ENCODE peak calls at places on chromosomes 2 and 18, in eight cellular contexts. S, E, Q, N, D, O, M and Y are unnamed samples.
A peak's percentile ranks its signal among the peaks of the same experiment; 100 is the strongest.

GRCh38 chr2:171160119-171160629 is 519 bp downstream of the TLK1 start:
- DNase-seq in E (peak; percentile 85), S (peak; percentile 64), M (peak; percentile 87), N (peak; percentile 62), Q (no peak), O (no peak), D (no peak), Y (no peak)

GRCh38 chr2:109062558-109063325 is 66.3 kb upstream of the SH3RF3 start:
- DNase-seq in S (no peak), N (no peak), E (peak; percentile 71), Q (no peak), D (no peak), O (no peak), M (no peak), Y (no peak)

GRCh38 chr2:160674076-160674630 is 180.5 kb upstream of the RBMS1 start:
- DNase-seq in O (no peak), Q (no peak), E (no peak), D (no peak), M (no peak), S (no peak), N (no peak), Y (no peak)

GRCh38 chr2:232117413-232117812 is 155.9 kb downstream of the DIS3L2 start:
- DNase-seq in Q (no peak), M (no peak), O (no peak), S (no peak), E (peak; percentile 27), D (no peak), N (no peak), Y (no peak)

GRCh38 chr18:12839526-12840196 is 44.4 kb downstream of the PTPN2 start:
- DNase-seq in Q (no peak), D (peak; percentile 68), M (peak; percentile 40), N (peak; percentile 27), O (no peak), E (no peak), S (no peak), Y (no peak)

GRCh38 chr18:8699948-8700347 is 5.4 kb upstream of the MTCL1 start:
- DNase-seq in S (no peak), D (no peak), Q (no peak), N (peak; percentile 72), E (no peak), M (no peak), O (no peak), Y (no peak)

GRCh38 chr2:186486651-186487647 is 889 bp downstream of the ZC3H15 start:
- DNase-seq in Q (no peak), M (peak; percentile 53), O (no peak), S (no peak), N (peak; percentile 54), D (no peak), E (no peak), Y (no peak)

GRCh38 chr2:88212251-88212790 is 42.2 kb downstream of the THNSL2 start:
- DNase-seq in Q (no peak), O (no peak), M (peak; percentile 40), E (peak; percentile 47), S (no peak), N (peak; percentile 7), D (no peak), Y (no peak)

GRCh38 chr18:21281611-21282010 is 39.6 kb downstream of the GREB1L start:
- DNase-seq in O (no peak), S (no peak), D (no peak), M (peak; percentile 40), N (no peak), Q (no peak), E (no peak), Y (no peak)

GRCh38 chr2:65128297-65129190 is 1.4 kb downstream of the RAB1A start:
- DNase-seq in M (peak; percentile 86), E (no peak), S (no peak), D (no peak), O (no peak), N (peak; percentile 63), Q (no peak), Y (no peak)

GRCh38 chr2:10006248-10007147 is 36.9 kb upstream of the KLF11 start:
- DNase-seq in E (peak; percentile 56), Q (no peak), D (no peak), S (no peak), M (no peak), N (no peak), O (no peak), Y (no peak)

GRCh38 chr2:101983928-101984327 is 7.8 kb upstream of the IL1R2 start:
- DNase-seq in N (peak; percentile 27), O (no peak), M (peak; percentile 37), Q (no peak), E (peak; percentile 50), D (no peak), S (no peak), Y (no peak)

GRCh38 chr18:11857177-11857887 is 6.1 kb downstream of the CHMP1B start:
- DNase-seq in Q (peak; percentile 92), D (no peak), S (no peak), M (peak; percentile 97), E (peak; percentile 75), N (peak; percentile 100), O (no peak), Y (peak; percentile 99)

GRCh38 chr18:74152270-74152669 is 3.9 kb downstream of the TIMM21 start:
- DNase-seq in O (no peak), Q (no peak), S (no peak), N (no peak), D (no peak), M (no peak), E (no peak), Y (no peak)

GRCh38 chr2:205822578-205822977 is 140.3 kb downstream of the NRP2 start:
- DNase-seq in M (no peak), E (no peak), Q (no peak), N (no peak), O (no peak), D (no peak), S (no peak), Y (no peak)

GRCh38 chr2:217356795-217357194 is 496.9 kb upstream of the TNP1 start:
- DNase-seq in E (no peak), D (no peak), O (no peak), N (peak; percentile 73), M (peak; percentile 84), Q (no peak), S (no peak), Y (no peak)

GRCh38 chr18:54327818-54328217 is 29.8 kb downstream of the STARD6 start:
- DNase-seq in M (no peak), E (no peak), O (no peak), S (no peak), D (no peak), Q (no peak), N (no peak), Y (no peak)

DNA sequence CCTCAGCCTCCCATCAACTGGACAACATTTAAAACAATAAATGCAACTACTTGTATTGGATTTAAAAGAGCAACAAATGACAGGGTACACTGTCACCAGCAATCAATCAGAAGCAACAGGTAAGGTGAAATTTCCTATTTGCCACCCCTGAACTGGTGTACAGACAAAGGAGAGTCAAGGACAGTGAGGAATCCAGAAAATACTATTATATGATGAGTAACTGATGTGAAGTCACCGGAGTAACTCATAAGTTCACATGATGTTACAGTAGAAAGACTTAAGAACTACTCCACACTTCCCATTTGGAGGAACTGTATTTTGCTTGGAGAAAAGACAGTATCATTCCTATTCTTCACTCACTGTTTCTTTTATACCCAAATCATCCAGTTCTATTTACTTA is 4.1 kb upstream of the STAT1 start:
- DNase-seq in O (no peak), M (no peak), D (no peak), Q (no peak), N (no peak), S (no peak), E (no peak), Y (no peak)
- H3K4me3 ChIP-seq in O (no peak overlapping the region), M (no peak overlapping the region), D (no peak overlapping the region), Q (no peak overlapping the region), N (no peak overlapping the region), S (no peak overlapping the region), E (no peak overlapping the region), Y (no peak overlapping the region)

GRCh38 chr2:169069818-169070217 is 455 bp downstream of the DHRS9 start:
- DNase-seq in O (no peak), S (no peak), E (no peak), M (no peak), D (no peak), N (no peak), Q (no peak), Y (no peak)
- H3K4me3 ChIP-seq in O (no peak overlapping the region), S (no peak overlapping the region), E (no peak overlapping the region), M (no peak overlapping the region), D (no peak overlapping the region), N (no peak overlapping the region), Q (no peak overlapping the region), Y (no peak overlapping the region)

GRCh38 chr18:55857961-55858360 is 270.0 kb upstream of the TCF4 start:
- DNase-seq in S (no peak), E (no peak), M (no peak), Q (no peak), O (no peak), N (no peak), D (no peak), Y (no peak)
- H3K4me3 ChIP-seq in S (no peak overlapping the region), E (no peak overlapping the region), M (no peak overlapping the region), Q (no peak overlapping the region), O (peak overlapping the region; percentile 73), N (no peak overlapping the region), D (no peak overlapping the region), Y (no peak overlapping the region)

GRCh38 chr2:53216805-53217204 is 550.8 kb upstream of the CHAC2 start:
- DNase-seq in Q (no peak), M (no peak), N (no peak), D (no peak), O (no peak), E (no peak), S (no peak), Y (no peak)
- H3K4me3 ChIP-seq in Q (no peak overlapping the region), M (no peak overlapping the region), N (no peak overlapping the region), D (no peak overlapping the region), O (no peak overlapping the region), E (no peak overlapping the region), S (no peak overlapping the region), Y (no peak overlapping the region)

DNA sequence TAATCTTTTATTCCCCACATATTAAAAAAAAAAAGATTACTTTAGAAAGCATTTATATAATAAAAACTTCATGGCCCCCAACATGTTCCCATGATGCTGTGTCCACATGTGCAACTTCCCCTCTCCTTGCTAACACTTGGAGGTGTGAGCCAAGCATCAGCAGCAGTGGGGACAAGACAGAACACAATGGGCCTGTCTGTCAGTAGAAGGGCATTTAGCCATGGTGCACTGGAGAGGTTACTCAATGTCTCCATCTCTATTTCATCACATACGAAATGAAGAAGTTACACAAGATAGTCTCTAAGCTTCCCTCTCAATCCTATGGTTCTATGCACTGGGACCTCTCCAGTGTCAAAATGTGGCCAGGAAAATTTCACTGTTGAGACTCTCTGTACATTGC is 2.5 kb downstream of the VIT start:
- DNase-seq in N (peak; percentile 40), E (no peak), M (peak; percentile 80), Q (no peak), D (no peak), O (no peak), S (no peak), Y (no peak)
- H3K4me3 ChIP-seq in N (no peak overlapping the region), E (no peak overlapping the region), M (no peak overlapping the region), Q (no peak overlapping the region), D (no peak overlapping the region), O (no peak overlapping the region), S (no peak overlapping the region), Y (no peak overlapping the region)

GRCh38 chr2:77507657-77508056 is 14.5 kb downstream of the LRRTM4 start:
- DNase-seq in O (no peak), M (no peak), N (no peak), D (no peak), E (no peak), S (no peak), Q (no peak), Y (no peak)
- H3K4me3 ChIP-seq in O (no peak overlapping the region), M (no peak overlapping the region), N (no peak overlapping the region), D (no peak overlapping the region), E (no peak overlapping the region), S (no peak overlapping the region), Q (no peak overlapping the region), Y (no peak overlapping the region)

GRCh38 chr18:37249171-37249886 is 316.3 kb downstream of the CELF4 start:
- DNase-seq in D (no peak), S (no peak), O (no peak), M (no peak), Q (no peak), N (no peak), E (no peak), Y (no peak)
- H3K4me3 ChIP-seq in D (no peak overlapping the region), S (no peak overlapping the region), O (no peak overlapping the region), M (no peak overlapping the region), Q (no peak overlapping the region), N (no peak overlapping the region), E (no peak overlapping the region), Y (no peak overlapping the region)